ENCODE peak calls at places on chromosomes 3 and 15, in seven cellular contexts. One of them, this sample, is unnamed.
A peak's percentile ranks its signal among the peaks of the same experiment; 100 is the strongest.

GRCh38 chr3:133747907-133748639 is 1.9 kb downstream of the TF start:
- DNase-seq in stimulated activated effector memory CD8-positive, alpha-beta T cell treated with anti-CD3 and anti-CD28 coated beads, Interleukin-12 subunit alpha, Interleukin-12 subunit beta, amount 100 ng/mL, for 72 hours: no peak
- DNase-seq in AG09319: no peak
- DNase-seq in RWPE1: no peak
- DNase-seq in mucosa of descending colon: no peak
- DNase-seq in retina: no peak
- DNase-seq in effector memory CD8-positive, alpha-beta T cell: no peak
- DNase-seq in this sample: no peak

GRCh38 chr15:74179101-74179841 is 5.8 kb downstream of the ISLR start:
- DNase-seq in RWPE1: peak; percentile 68
- DNase-seq in AG09319: peak; percentile 93
- DNase-seq in mucosa of descending colon: no peak
- DNase-seq in stimulated activated effector memory CD8-positive, alpha-beta T cell treated with anti-CD3 and anti-CD28 coated beads, Interleukin-12 subunit alpha, Interleukin-12 subunit beta, amount 100 ng/mL, for 72 hours: no peak
- DNase-seq in retina: no peak
- DNase-seq in effector memory CD8-positive, alpha-beta T cell: no peak
- DNase-seq in this sample: peak; percentile 99

GRCh38 chr3:129855454-129856419 is 37.8 kb downstream of the TMCC1 start:
- DNase-seq in mucosa of descending colon: no peak
- DNase-seq in RWPE1: peak; percentile 22
- DNase-seq in AG09319: no peak
- DNase-seq in effector memory CD8-positive, alpha-beta T cell: no peak
- DNase-seq in retina: no peak
- DNase-seq in stimulated activated effector memory CD8-positive, alpha-beta T cell treated with anti-CD3 and anti-CD28 coated beads, Interleukin-12 subunit alpha, Interleukin-12 subunit beta, amount 100 ng/mL, for 72 hours: no peak
- DNase-seq in this sample: peak; percentile 74

GRCh38 chr3:85270488-85270887 is 311.7 kb downstream of the CADM2 start:
- DNase-seq in effector memory CD8-positive, alpha-beta T cell: no peak
- DNase-seq in AG09319: no peak
- DNase-seq in stimulated activated effector memory CD8-positive, alpha-beta T cell treated with anti-CD3 and anti-CD28 coated beads, Interleukin-12 subunit alpha, Interleukin-12 subunit beta, amount 100 ng/mL, for 72 hours: no peak
- DNase-seq in mucosa of descending colon: no peak
- DNase-seq in RWPE1: no peak
- DNase-seq in retina: no peak
- DNase-seq in this sample: no peak

GRCh38 chr15:77959094-77959879 is 118.2 kb downstream of the TBC1D2B start:
- DNase-seq in AG09319: no peak
- DNase-seq in effector memory CD8-positive, alpha-beta T cell: peak; percentile 78
- DNase-seq in mucosa of descending colon: peak; percentile 89
- DNase-seq in retina: peak; percentile 90
- DNase-seq in RWPE1: peak; percentile 94
- DNase-seq in stimulated activated effector memory CD8-positive, alpha-beta T cell treated with anti-CD3 and anti-CD28 coated beads, Interleukin-12 subunit alpha, Interleukin-12 subunit beta, amount 100 ng/mL, for 72 hours: peak; percentile 90
- DNase-seq in this sample: peak; percentile 63

GRCh38 chr3:99967796-99968195 is 146.5 kb downstream of the FILIP1L start:
- DNase-seq in stimulated activated effector memory CD8-positive, alpha-beta T cell treated with anti-CD3 and anti-CD28 coated beads, Interleukin-12 subunit alpha, Interleukin-12 subunit beta, amount 100 ng/mL, for 72 hours: no peak
- DNase-seq in RWPE1: peak; percentile 28
- DNase-seq in AG09319: no peak
- DNase-seq in retina: no peak
- DNase-seq in effector memory CD8-positive, alpha-beta T cell: no peak
- DNase-seq in mucosa of descending colon: no peak
- DNase-seq in this sample: no peak

GRCh38 chr15:69478259-69478687 is 25.7 kb downstream of the RPLP1 start:
- DNase-seq in RWPE1: peak; percentile 40
- DNase-seq in mucosa of descending colon: peak; percentile 61
- DNase-seq in retina: peak; percentile 85
- DNase-seq in AG09319: no peak
- DNase-seq in stimulated activated effector memory CD8-positive, alpha-beta T cell treated with anti-CD3 and anti-CD28 coated beads, Interleukin-12 subunit alpha, Interleukin-12 subunit beta, amount 100 ng/mL, for 72 hours: peak; percentile 68
- DNase-seq in effector memory CD8-positive, alpha-beta T cell: no peak
- DNase-seq in this sample: peak; percentile 56

GRCh38 chr3:192947421-192947820 is 29.8 kb upstream of the MB21D2 start:
- DNase-seq in retina: no peak
- DNase-seq in mucosa of descending colon: no peak
- DNase-seq in stimulated activated effector memory CD8-positive, alpha-beta T cell treated with anti-CD3 and anti-CD28 coated beads, Interleukin-12 subunit alpha, Interleukin-12 subunit beta, amount 100 ng/mL, for 72 hours: no peak
- DNase-seq in RWPE1: no peak
- DNase-seq in AG09319: no peak
- DNase-seq in effector memory CD8-positive, alpha-beta T cell: no peak
- DNase-seq in this sample: no peak

GRCh38 chr3:124887177-124887995 is at the start of gene ITGB5:
- DNase-seq in stimulated activated effector memory CD8-positive, alpha-beta T cell treated with anti-CD3 and anti-CD28 coated beads, Interleukin-12 subunit alpha, Interleukin-12 subunit beta, amount 100 ng/mL, for 72 hours: peak; percentile 59
- DNase-seq in AG09319: peak; percentile 57
- DNase-seq in retina: peak; percentile 89
- DNase-seq in effector memory CD8-positive, alpha-beta T cell: peak; percentile 6
- DNase-seq in RWPE1: peak; percentile 67
- DNase-seq in mucosa of descending colon: peak; percentile 79
- DNase-seq in this sample: peak; percentile 82

GRCh38 chr3:124680521-124680920 is 49.7 kb upstream of the UMPS start:
- DNase-seq in RWPE1: no peak
- DNase-seq in effector memory CD8-positive, alpha-beta T cell: no peak
- DNase-seq in mucosa of descending colon: no peak
- DNase-seq in retina: no peak
- DNase-seq in stimulated activated effector memory CD8-positive, alpha-beta T cell treated with anti-CD3 and anti-CD28 coated beads, Interleukin-12 subunit alpha, Interleukin-12 subunit beta, amount 100 ng/mL, for 72 hours: no peak
- DNase-seq in AG09319: no peak
- DNase-seq in this sample: no peak

GRCh38 chr15:49495993-49496747 is 73.1 kb downstream of the FGF7 start:
- DNase-seq in AG09319: peak; percentile 39
- DNase-seq in stimulated activated effector memory CD8-positive, alpha-beta T cell treated with anti-CD3 and anti-CD28 coated beads, Interleukin-12 subunit alpha, Interleukin-12 subunit beta, amount 100 ng/mL, for 72 hours: no peak
- DNase-seq in effector memory CD8-positive, alpha-beta T cell: no peak
- DNase-seq in RWPE1: no peak
- DNase-seq in retina: no peak
- DNase-seq in mucosa of descending colon: no peak
- DNase-seq in this sample: peak; percentile 39

GRCh38 chr3:98561727-98562521 is 30.1 kb downstream of the GPR15 start:
- DNase-seq in retina: no peak
- DNase-seq in RWPE1: no peak
- DNase-seq in effector memory CD8-positive, alpha-beta T cell: no peak
- DNase-seq in AG09319: no peak
- DNase-seq in mucosa of descending colon: no peak
- DNase-seq in stimulated activated effector memory CD8-positive, alpha-beta T cell treated with anti-CD3 and anti-CD28 coated beads, Interleukin-12 subunit alpha, Interleukin-12 subunit beta, amount 100 ng/mL, for 72 hours: no peak
- DNase-seq in this sample: peak; percentile 37

GRCh38 chr3:176431073-176431472 is 766.2 kb downstream of the TBL1XR1 start:
- DNase-seq in mucosa of descending colon: no peak
- DNase-seq in retina: no peak
- DNase-seq in RWPE1: no peak
- DNase-seq in AG09319: no peak
- DNase-seq in stimulated activated effector memory CD8-positive, alpha-beta T cell treated with anti-CD3 and anti-CD28 coated beads, Interleukin-12 subunit alpha, Interleukin-12 subunit beta, amount 100 ng/mL, for 72 hours: no peak
- DNase-seq in effector memory CD8-positive, alpha-beta T cell: no peak
- DNase-seq in this sample: no peak

GRCh38 chr3:70716832-70717231 is 404.4 kb upstream of the MDFIC2 start:
- DNase-seq in AG09319: peak; percentile 28
- DNase-seq in retina: no peak
- DNase-seq in RWPE1: no peak
- DNase-seq in mucosa of descending colon: peak; percentile 2
- DNase-seq in stimulated activated effector memory CD8-positive, alpha-beta T cell treated with anti-CD3 and anti-CD28 coated beads, Interleukin-12 subunit alpha, Interleukin-12 subunit beta, amount 100 ng/mL, for 72 hours: no peak
- DNase-seq in effector memory CD8-positive, alpha-beta T cell: no peak
- DNase-seq in this sample: peak; percentile 56

GRCh38 chr15:81182031-81182745 is 14.5 kb upstream of the IL16 start:
- DNase-seq in stimulated activated effector memory CD8-positive, alpha-beta T cell treated with anti-CD3 and anti-CD28 coated beads, Interleukin-12 subunit alpha, Interleukin-12 subunit beta, amount 100 ng/mL, for 72 hours: no peak
- DNase-seq in mucosa of descending colon: no peak
- DNase-seq in effector memory CD8-positive, alpha-beta T cell: no peak
- DNase-seq in RWPE1: no peak
- DNase-seq in retina: no peak
- DNase-seq in AG09319: no peak
- DNase-seq in this sample: no peak

GRCh38 chr3:138408751-138409161 is 25.7 kb upstream of the ESYT3 start:
- DNase-seq in stimulated activated effector memory CD8-positive, alpha-beta T cell treated with anti-CD3 and anti-CD28 coated beads, Interleukin-12 subunit alpha, Interleukin-12 subunit beta, amount 100 ng/mL, for 72 hours: no peak
- DNase-seq in retina: no peak
- DNase-seq in RWPE1: no peak
- DNase-seq in effector memory CD8-positive, alpha-beta T cell: no peak
- DNase-seq in mucosa of descending colon: no peak
- DNase-seq in AG09319: no peak
- DNase-seq in this sample: no peak

GRCh38 chr3:134817297-134817696 is 22.2 kb downstream of the EPHB1 start:
- DNase-seq in effector memory CD8-positive, alpha-beta T cell: no peak
- DNase-seq in AG09319: no peak
- DNase-seq in mucosa of descending colon: no peak
- DNase-seq in stimulated activated effector memory CD8-positive, alpha-beta T cell treated with anti-CD3 and anti-CD28 coated beads, Interleukin-12 subunit alpha, Interleukin-12 subunit beta, amount 100 ng/mL, for 72 hours: no peak
- DNase-seq in RWPE1: no peak
- DNase-seq in retina: no peak
- DNase-seq in this sample: no peak

GRCh38 chr15:39624806-39625205 is 43.9 kb downstream of the THBS1 start:
- DNase-seq in effector memory CD8-positive, alpha-beta T cell: peak; percentile 79
- DNase-seq in retina: no peak
- DNase-seq in stimulated activated effector memory CD8-positive, alpha-beta T cell treated with anti-CD3 and anti-CD28 coated beads, Interleukin-12 subunit alpha, Interleukin-12 subunit beta, amount 100 ng/mL, for 72 hours: peak; percentile 80
- DNase-seq in mucosa of descending colon: peak; percentile 71
- DNase-seq in AG09319: peak; percentile 67
- DNase-seq in RWPE1: peak; percentile 59
- DNase-seq in this sample: peak; percentile 91

GRCh38 chr3:13800064-13800463 is 79.8 kb downstream of the WNT7A start:
- DNase-seq in RWPE1: no peak
- DNase-seq in mucosa of descending colon: no peak
- DNase-seq in stimulated activated effector memory CD8-positive, alpha-beta T cell treated with anti-CD3 and anti-CD28 coated beads, Interleukin-12 subunit alpha, Interleukin-12 subunit beta, amount 100 ng/mL, for 72 hours: no peak
- DNase-seq in retina: no peak
- DNase-seq in AG09319: no peak
- DNase-seq in effector memory CD8-positive, alpha-beta T cell: no peak
- DNase-seq in this sample: no peak

GRCh38 chr3:115999598-115999997 is 376.3 kb downstream of the GAP43 start:
- DNase-seq in retina: peak; percentile 78
- DNase-seq in AG09319: no peak
- DNase-seq in stimulated activated effector memory CD8-positive, alpha-beta T cell treated with anti-CD3 and anti-CD28 coated beads, Interleukin-12 subunit alpha, Interleukin-12 subunit beta, amount 100 ng/mL, for 72 hours: no peak
- DNase-seq in mucosa of descending colon: no peak
- DNase-seq in effector memory CD8-positive, alpha-beta T cell: no peak
- DNase-seq in RWPE1: no peak
- DNase-seq in this sample: no peak

This sample was measured in astrocyte of the spinal cord.